ENCODE peak calls at places on chromosome 22, in four cellular contexts. K is IMR-90, I is lower leg skin, V is H54. T is an unnamed sample.
A peak's percentile ranks its signal among the peaks of the same experiment; 100 is the strongest.

GRCh38 chr22:42688241-42688913 is 32.3 kb downstream of the A4GALT start:
- DNase-seq in I (peak; percentile 97), K (peak; percentile 93), V (peak; percentile 36), T (no peak)

GRCh38 chr22:38180841-38181452 is 683 bp downstream of the PLA2G6 start:
- DNase-seq in K (no peak), V (no peak), I (peak; percentile 93), T (no peak)

GRCh38 chr22:23793326-23793725 is 6.6 kb downstream of the SMARCB1 start:
- DNase-seq in I (no peak), K (no peak), V (no peak), T (no peak)

GRCh38 chr22:44698531-44699421 is 3.2 kb upstream of the PRR5 start:
- DNase-seq in I (peak; percentile 94), K (peak; percentile 94), V (no peak), T (no peak)

GRCh38 chr22:19713650-19714319 is 518 bp upstream of the SEPTIN5 start:
- DNase-seq in K (no peak), I (peak; percentile 87), V (no peak), T (no peak)

GRCh38 chr22:41998361-41999261 is at the start of gene WBP2NL:
- DNase-seq in V (no peak), K (peak; percentile 51), I (peak; percentile 95), T (no peak)

GRCh38 chr22:50014655-50015401 is 2.3 kb upstream of the IL17REL start:
- DNase-seq in K (no peak), I (no peak), V (no peak), T (no peak)

GRCh38 chr22:33111491-33111890 is 53.3 kb upstream of the SYN3 start:
- DNase-seq in K (no peak), I (no peak), V (no peak), T (no peak)

GRCh38 chr22:37848587-37849088 is 581 bp upstream of the EIF3L start:
- DNase-seq in I (no peak), K (peak; percentile 16), V (no peak), T (peak; percentile 62)

GRCh38 chr22:44882226-44882905 is 127.4 kb downstream of the PHF21B start:
- DNase-seq in K (no peak), V (no peak), I (peak; percentile 54), T (no peak)

GRCh38 chr22:44608606-44609226 is 93.3 kb upstream of the PRR5 start:
- DNase-seq in K (no peak), I (no peak), V (no peak), T (no peak)

GRCh38 chr22:39710380-39711117 is 140.0 kb downstream of the CACNA1I start:
- DNase-seq in V (no peak), I (no peak), K (no peak), T (no peak)

GRCh38 chr22:22752556-22753477 is 108.4 kb downstream of the GGTLC2 start:
- DNase-seq in V (no peak), I (peak; percentile 85), K (peak; percentile 47), T (peak; percentile 59)

GRCh38 chr22:27905638-27906037 is 13.4 kb downstream of the PITPNB start:
- DNase-seq in I (no peak), V (no peak), K (no peak), T (no peak)

GRCh38 chr22:26673485-26673884 is 16.1 kb downstream of the MIAT start:
- DNase-seq in V (no peak), I (no peak), K (no peak), T (no peak)

GRCh38 chr22:39698106-39698505 is 127.6 kb downstream of the CACNA1I start:
- DNase-seq in V (no peak), I (no peak), K (no peak), T (no peak)

GRCh38 chr22:39317084-39317755 is 2.2 kb downstream of the RPL3 start:
- DNase-seq in I (no peak), K (no peak), V (no peak), T (peak; percentile 53)

GRCh38 chr22:31538815-31539214 is 42.5 kb downstream of the SFI1 start:
- DNase-seq in V (no peak), I (peak; percentile 8), K (no peak), T (no peak)

GRCh38 chr22:37690901-37691504 is 4.9 kb downstream of the NOL12 start:
- DNase-seq in I (no peak), V (no peak), K (no peak), T (no peak)

GRCh38 chr22:31532060-31532459 is 35.7 kb downstream of the SFI1 start:
- DNase-seq in V (no peak), K (peak; percentile 3), I (no peak), T (no peak)

GRCh38 chr22:49774499-49775151 is 53.0 kb downstream of the BRD1 start:
- DNase-seq in I (no peak), V (no peak), K (no peak), T (no peak)

GRCh38 chr22:44357962-44358553 is 45.3 kb upstream of the SHISAL1 start:
- DNase-seq in K (peak; percentile 24), V (no peak), I (peak; percentile 80), T (no peak)

GRCh38 chr22:18112440-18112839 is 1.8 kb downstream of the TUBA8 start:
- DNase-seq in V (no peak), I (no peak), K (no peak), T (peak; percentile 25)

GRCh38 chr22:49271369-49271727 is 556.3 kb downstream of the BRD1 start:
- DNase-seq in K (no peak), V (no peak), I (no peak), T (no peak)

GRCh38 chr22:19568337-19569311 is 44.4 kb upstream of the CLDN5 start:
- DNase-seq in I (no peak), V (peak; percentile 53), K (peak; percentile 95), T (peak; percentile 26)

GRCh38 chr22:23815781-23816551 is 22.8 kb downstream of the DERL3 start:
- DNase-seq in I (no peak), V (no peak), K (no peak), T (no peak)

GRCh38 chr22:25564320-25564978 is at the start of gene GRK3:
- DNase-seq in I (peak; percentile 95), V (peak; percentile 64), K (peak; percentile 27), T (peak; percentile 84)
- TF ChIP-seq POLR2A in I (no peak), V (peak; percentile 73), K (no peak), T (no peak)

DNA sequence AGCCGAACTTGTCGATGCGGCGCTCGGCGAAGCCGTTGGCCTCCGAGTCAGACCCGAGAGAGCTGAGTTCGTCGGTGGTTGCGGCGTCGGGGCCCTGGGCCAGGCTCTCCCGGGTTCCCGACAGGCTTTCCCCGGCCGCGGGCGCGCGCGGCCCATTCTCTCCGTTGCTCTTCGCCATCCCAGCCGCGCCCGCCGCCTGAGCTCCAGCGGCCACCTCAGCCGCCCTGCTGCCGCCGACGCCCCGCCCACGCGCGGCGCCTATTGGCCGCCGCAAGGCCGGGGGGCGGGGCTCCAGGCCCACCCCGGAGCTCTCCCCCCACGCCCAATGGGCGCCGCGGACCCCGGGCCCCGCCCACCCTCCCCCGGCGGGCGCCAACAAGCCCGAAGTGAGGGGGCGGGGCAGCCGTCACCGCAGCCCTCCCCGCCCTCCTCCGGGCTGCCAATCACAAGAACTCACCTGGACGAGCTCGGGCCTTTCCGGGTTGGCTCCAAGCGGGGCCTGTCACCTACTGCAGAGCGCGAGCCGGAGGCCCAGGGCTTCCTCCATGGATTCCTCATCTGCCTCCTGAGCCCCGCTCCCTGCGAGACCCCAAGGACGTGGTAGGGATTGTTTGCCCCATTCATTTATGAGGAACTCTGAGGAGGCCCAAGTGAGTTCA is at the start of gene TBC1D10A:
- DNase-seq in I (peak; percentile 97), V (peak; percentile 75), K (peak; percentile 86), T (peak; percentile 91)
- TF ChIP-seq POLR2A in I (no peak), V (peak; percentile 46), K (peak; percentile 94), T (peak; percentile 40)

DNA sequence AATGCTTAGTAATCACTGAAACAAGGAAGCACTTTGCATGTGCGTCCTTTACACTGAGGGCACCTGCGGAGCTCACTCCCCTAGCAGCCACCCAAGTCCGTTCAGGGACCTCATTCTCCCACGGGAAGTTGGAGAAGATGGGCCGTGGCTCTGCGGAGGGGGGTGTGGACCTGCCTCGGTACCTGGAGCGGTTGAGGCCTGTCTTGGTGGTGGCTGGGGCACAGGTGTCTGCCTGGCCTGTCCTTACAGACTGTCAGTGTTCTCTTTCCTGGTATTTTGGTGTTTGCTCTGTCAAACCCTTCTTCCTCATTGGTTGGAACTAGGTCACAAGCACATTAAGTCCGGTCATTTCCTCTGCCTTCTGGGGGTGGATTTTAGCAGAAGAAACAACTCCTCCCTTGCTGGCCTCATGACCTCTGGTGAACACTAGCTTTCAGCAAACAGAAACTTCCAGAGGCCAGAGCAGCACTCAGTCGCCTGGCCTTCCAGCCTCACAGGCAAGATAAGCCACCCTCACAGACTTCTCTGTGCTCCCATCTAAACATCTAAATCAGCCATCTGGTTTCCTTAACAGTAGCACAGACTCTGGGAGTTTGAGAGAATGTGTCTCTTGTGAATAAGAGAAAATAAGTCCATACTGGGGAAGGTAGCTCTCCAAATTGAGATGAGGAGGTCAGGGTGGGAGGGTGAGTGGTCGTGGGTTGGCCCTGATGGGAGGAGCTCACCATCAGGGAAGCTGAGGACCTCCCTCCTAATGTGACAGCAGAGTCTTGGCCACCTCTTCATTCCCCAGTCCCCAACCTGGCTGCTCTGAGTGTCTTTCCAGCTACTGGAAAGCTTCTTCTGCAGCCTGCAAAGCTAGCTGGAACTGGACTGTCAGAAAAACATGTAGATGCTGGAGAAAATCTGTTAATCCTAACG is 8.6 kb downstream of the SNAP29 start:
- DNase-seq in I (no peak), V (no peak), K (peak; percentile 46), T (peak; percentile 25)
- TF ChIP-seq POLR2A in I (no peak), V (no peak), K (no peak), T (no peak)

GRCh38 chr22:47651216-47651987 is 889.0 kb downstream of the TBC1D22A start:
- DNase-seq in I (no peak), K (no peak), V (no peak), T (no peak)
- TF ChIP-seq POLR2A in I (no peak), K (no peak), V (no peak), T (no peak)

DNA sequence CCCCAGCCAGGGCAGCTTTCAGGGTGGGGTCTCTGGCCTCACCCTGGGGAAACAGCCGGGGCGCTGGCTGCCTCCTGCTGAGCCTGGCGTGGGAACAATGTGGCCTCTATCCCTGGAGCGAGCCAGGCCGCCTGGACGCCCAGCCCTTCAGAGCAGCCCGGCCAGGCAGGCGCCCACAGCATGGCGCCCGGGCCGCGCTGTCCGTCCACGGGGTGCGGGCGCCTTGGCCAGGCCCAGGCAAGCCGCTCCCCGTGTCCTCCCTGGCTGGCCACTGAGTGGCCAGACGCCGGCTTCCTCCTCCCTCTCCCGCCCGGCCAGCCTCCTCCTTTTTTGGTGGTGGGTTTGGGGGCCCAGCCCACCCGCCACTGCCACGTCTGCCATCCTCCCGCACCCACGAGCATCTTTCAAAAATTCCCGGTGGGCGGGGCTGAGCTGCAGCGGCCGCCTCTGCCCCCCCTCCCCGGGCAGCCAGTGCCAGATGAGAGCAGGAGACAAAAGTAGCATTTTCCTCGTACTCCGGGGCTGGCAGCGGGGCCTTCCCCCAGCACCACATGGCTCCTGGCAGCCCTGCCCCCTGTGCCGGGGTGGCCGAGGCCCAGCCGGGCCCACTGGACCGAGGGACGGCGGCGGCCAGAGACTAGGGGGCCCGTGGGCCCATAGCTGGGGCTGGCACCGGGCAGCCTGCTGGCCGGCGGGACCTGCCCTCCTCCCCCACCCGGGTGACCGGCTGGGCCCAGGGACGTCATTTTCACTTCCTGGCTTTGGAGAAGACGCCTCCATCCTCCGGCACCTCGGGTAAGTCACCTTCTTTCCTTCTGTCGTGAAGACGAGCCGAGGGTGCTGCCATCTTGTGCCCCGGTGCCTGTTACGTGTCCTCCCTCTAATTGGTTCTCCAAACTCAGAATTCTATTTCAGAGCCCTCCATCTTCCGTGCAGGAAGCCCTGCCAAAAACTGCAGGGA is 70.2 kb upstream of the PPARA start:
- DNase-seq in I (peak; percentile 96), K (no peak), V (no peak), T (no peak)
- TF ChIP-seq POLR2A in I (no peak), K (no peak), V (peak; percentile 52), T (no peak)